ENCODE peak calls at places on chromosomes 11 and 22, in eight cellular contexts. One of them, this sample, is unnamed.

GRCh38 chr22:23058481-23059336 is 11.6 kb upstream of the GNAZ start:
- DNase-seq in GM23248: no peak
- DNase-seq in stimulated activated naive B cell treated with anti-CD40 and anti-IgM and Interleukin-4, amounts not matched to agents 10 μg/mL and 1 μg/mL and 100 μg/mL, for 72 hours: no peak
- DNase-seq in K562: no peak
- DNase-seq in amygdala: no peak
- DNase-seq in Calu3: no peak
- DNase-seq in NCI-H446 treated with DMSO at 0.1 percent for 48 hours: no peak
- DNase-seq in NCI-H187 treated with DMSO at 0.1 percent for 48 hours: no peak
- DNase-seq in this sample: no peak

GRCh38 chr11:1628506-1629325 is 859 bp upstream of the KRTAP5-5 start:
- DNase-seq in stimulated activated naive B cell treated with anti-CD40 and anti-IgM and Interleukin-4, amounts not matched to agents 10 μg/mL and 1 μg/mL and 100 μg/mL, for 72 hours: peak; percentile 29
- DNase-seq in amygdala: no peak
- DNase-seq in GM23248: peak; percentile 59
- DNase-seq in NCI-H446 treated with DMSO at 0.1 percent for 48 hours: no peak
- DNase-seq in K562: peak; percentile 86
- DNase-seq in NCI-H187 treated with DMSO at 0.1 percent for 48 hours: no peak
- DNase-seq in Calu3: peak; percentile 79
- DNase-seq in this sample: peak; percentile 18

GRCh38 chr11:7004482-7004881 is 15.7 kb downstream of the ZNF214 start:
- DNase-seq in stimulated activated naive B cell treated with anti-CD40 and anti-IgM and Interleukin-4, amounts not matched to agents 10 μg/mL and 1 μg/mL and 100 μg/mL, for 72 hours: no peak
- DNase-seq in amygdala: no peak
- DNase-seq in K562: no peak
- DNase-seq in NCI-H446 treated with DMSO at 0.1 percent for 48 hours: no peak
- DNase-seq in Calu3: no peak
- DNase-seq in GM23248: peak; percentile 97
- DNase-seq in NCI-H187 treated with DMSO at 0.1 percent for 48 hours: no peak
- DNase-seq in this sample: no peak

GRCh38 chr11:65459552-65459951 is 37.0 kb downstream of the NEAT1 start:
- DNase-seq in NCI-H446 treated with DMSO at 0.1 percent for 48 hours: no peak
- DNase-seq in stimulated activated naive B cell treated with anti-CD40 and anti-IgM and Interleukin-4, amounts not matched to agents 10 μg/mL and 1 μg/mL and 100 μg/mL, for 72 hours: no peak
- DNase-seq in Calu3: no peak
- DNase-seq in NCI-H187 treated with DMSO at 0.1 percent for 48 hours: no peak
- DNase-seq in amygdala: no peak
- DNase-seq in GM23248: no peak
- DNase-seq in K562: peak; percentile 52
- DNase-seq in this sample: no peak

GRCh38 chr11:63763506-63764200 is 4.9 kb downstream of the ZFTA start:
- DNase-seq in NCI-H446 treated with DMSO at 0.1 percent for 48 hours: no peak
- DNase-seq in NCI-H187 treated with DMSO at 0.1 percent for 48 hours: no peak
- DNase-seq in GM23248: no peak
- DNase-seq in stimulated activated naive B cell treated with anti-CD40 and anti-IgM and Interleukin-4, amounts not matched to agents 10 μg/mL and 1 μg/mL and 100 μg/mL, for 72 hours: no peak
- DNase-seq in K562: no peak
- DNase-seq in amygdala: no peak
- DNase-seq in Calu3: no peak
- DNase-seq in this sample: no peak

GRCh38 chr11:64007160-64007628 is 21.0 kb downstream of the OTUB1 start:
- DNase-seq in NCI-H446 treated with DMSO at 0.1 percent for 48 hours: no peak
- DNase-seq in K562: peak; percentile 40
- DNase-seq in GM23248: peak; percentile 82
- DNase-seq in Calu3: peak; percentile 35
- DNase-seq in stimulated activated naive B cell treated with anti-CD40 and anti-IgM and Interleukin-4, amounts not matched to agents 10 μg/mL and 1 μg/mL and 100 μg/mL, for 72 hours: no peak
- DNase-seq in NCI-H187 treated with DMSO at 0.1 percent for 48 hours: no peak
- DNase-seq in amygdala: no peak
- DNase-seq in this sample: no peak

GRCh38 chr11:133787379-133788103 is 57.8 kb downstream of the SPATA19 start:
- DNase-seq in amygdala: no peak
- DNase-seq in NCI-H187 treated with DMSO at 0.1 percent for 48 hours: no peak
- DNase-seq in stimulated activated naive B cell treated with anti-CD40 and anti-IgM and Interleukin-4, amounts not matched to agents 10 μg/mL and 1 μg/mL and 100 μg/mL, for 72 hours: no peak
- DNase-seq in Calu3: no peak
- DNase-seq in K562: no peak
- DNase-seq in NCI-H446 treated with DMSO at 0.1 percent for 48 hours: no peak
- DNase-seq in GM23248: no peak
- DNase-seq in this sample: no peak

GRCh38 chr11:128904872-128905344 is 13.8 kb downstream of the KCNJ5 start:
- DNase-seq in Calu3: peak; percentile 35
- DNase-seq in NCI-H446 treated with DMSO at 0.1 percent for 48 hours: no peak
- DNase-seq in stimulated activated naive B cell treated with anti-CD40 and anti-IgM and Interleukin-4, amounts not matched to agents 10 μg/mL and 1 μg/mL and 100 μg/mL, for 72 hours: peak; percentile 38
- DNase-seq in K562: peak; percentile 37
- DNase-seq in amygdala: no peak
- DNase-seq in NCI-H187 treated with DMSO at 0.1 percent for 48 hours: no peak
- DNase-seq in GM23248: peak; percentile 40
- DNase-seq in this sample: no peak

GRCh38 chr11:121810291-121810690 is 305.7 kb downstream of the BLID start:
- DNase-seq in K562: no peak
- DNase-seq in amygdala: no peak
- DNase-seq in NCI-H187 treated with DMSO at 0.1 percent for 48 hours: no peak
- DNase-seq in GM23248: peak; percentile 95
- DNase-seq in NCI-H446 treated with DMSO at 0.1 percent for 48 hours: no peak
- DNase-seq in stimulated activated naive B cell treated with anti-CD40 and anti-IgM and Interleukin-4, amounts not matched to agents 10 μg/mL and 1 μg/mL and 100 μg/mL, for 72 hours: no peak
- DNase-seq in Calu3: no peak
- DNase-seq in this sample: no peak

GRCh38 chr11:47591764-47592163 is 2.4 kb downstream of the C1QTNF4 start:
- DNase-seq in GM23248: no peak
- DNase-seq in Calu3: no peak
- DNase-seq in stimulated activated naive B cell treated with anti-CD40 and anti-IgM and Interleukin-4, amounts not matched to agents 10 μg/mL and 1 μg/mL and 100 μg/mL, for 72 hours: no peak
- DNase-seq in amygdala: no peak
- DNase-seq in NCI-H187 treated with DMSO at 0.1 percent for 48 hours: no peak
- DNase-seq in K562: no peak
- DNase-seq in NCI-H446 treated with DMSO at 0.1 percent for 48 hours: no peak
- DNase-seq in this sample: no peak

GRCh38 chr11:64037027-64037633 is 1.4 kb downstream of the FLRT1 start:
- DNase-seq in K562: no peak
- DNase-seq in NCI-H187 treated with DMSO at 0.1 percent for 48 hours: no peak
- DNase-seq in amygdala: no peak
- DNase-seq in NCI-H446 treated with DMSO at 0.1 percent for 48 hours: no peak
- DNase-seq in stimulated activated naive B cell treated with anti-CD40 and anti-IgM and Interleukin-4, amounts not matched to agents 10 μg/mL and 1 μg/mL and 100 μg/mL, for 72 hours: no peak
- DNase-seq in GM23248: no peak
- DNase-seq in Calu3: no peak
- DNase-seq in this sample: no peak

This sample was measured in T-helper 22 cell.